ENCODE peak calls at places on chromosomes 4 and X, in four cellular contexts. K is esophagus muscularis mucosa, O is right atrium auricular region, J is body of pancreas. Q is an unnamed sample.

GRCh38 chr4:41432889-41433288 is 105.1 kb upstream of the LIMCH1 start:
- DNase-seq in J (no peak), O (no peak), K (no peak), Q (no peak)

GRCh38 chr4:38831653-38832052 is 25.0 kb downstream of the TLR6 start:
- DNase-seq in J (no peak), K (no peak), O (no peak), Q (no peak)

GRCh38 chr4:59122626-59123025 is 2012.4 kb upstream of the IGFBP7 start:
- DNase-seq in O (no peak), J (no peak), K (no peak), Q (no peak)

GRCh38 chr4:137705171-137705783 is 173.0 kb upstream of the PCDH18 start:
- DNase-seq in K (no peak), J (no peak), O (no peak), Q (no peak)

GRCh38 chrX:110097920-110098319 is 95.0 kb downstream of the TMEM164 start:
- DNase-seq in O (no peak), J (no peak), K (no peak), Q (no peak)

GRCh38 chrX:17738002-17738713 is 865 bp downstream of the SCML1 start:
- DNase-seq in O (no peak), K (no peak), J (peak), Q (no peak)

GRCh38 chr4:80036949-80037348 is 36.1 kb downstream of the ANTXR2 start:
- DNase-seq in J (no peak), O (no peak), K (no peak), Q (no peak)

GRCh38 chrX:31186693-31187338 is 115.0 kb upstream of the FTHL17 start:
- DNase-seq in J (no peak), K (no peak), O (no peak), Q (no peak)

GRCh38 chrX:103536071-103536470 is 16.8 kb upstream of the RAB40A start:
- DNase-seq in O (no peak), J (no peak), K (no peak), Q (no peak)

GRCh38 chr4:38560763-38561558 is 103.0 kb upstream of the KLF3 start:
- DNase-seq in O (no peak), J (no peak), K (no peak), Q (no peak)

GRCh38 chr4:169976951-169977350 is 49.2 kb downstream of the MFAP3L start:
- DNase-seq in O (no peak), K (no peak), J (no peak), Q (no peak)

GRCh38 chr4:3402409-3403103 is 39.2 kb upstream of the HGFAC start:
- DNase-seq in O (no peak), K (no peak), J (no peak), Q (no peak)

GRCh38 chr4:65868096-65868824 is 198.0 kb upstream of the EPHA5 start:
- DNase-seq in O (no peak), K (no peak), J (no peak), Q (no peak)

GRCh38 chr4:105145913-105146285 is 777 bp upstream of the TET2 start:
- DNase-seq in J (peak), O (no peak), K (no peak), Q (no peak)

GRCh38 chrX:150688911-150689451 is 4.2 kb upstream of the MTMR1 start:
- DNase-seq in K (no peak), O (no peak), J (no peak), Q (no peak)

GRCh38 chr4:8394125-8394524 is 46.4 kb downstream of the ACOX3 start:
- DNase-seq in J (no peak), K (no peak), O (peak), Q (no peak)

GRCh38 chr4:2672700-2673099 is 83.4 kb downstream of the TNIP2 start:
- DNase-seq in J (no peak), K (no peak), O (no peak), Q (peak)

GRCh38 chr4:101306225-101306624 is 41.1 kb downstream of the PPP3CA start:
- DNase-seq in J (no peak), K (no peak), O (no peak), Q (no peak)

GRCh38 chr4:84971319-84971932 is 4.9 kb upstream of the WDFY3 start:
- DNase-seq in O (no peak), K (no peak), J (no peak), Q (no peak)

GRCh38 chrX:45992402-45993123 is 552.7 kb downstream of the ZNF674 start:
- DNase-seq in J (no peak), O (no peak), K (no peak), Q (no peak)

GRCh38 chr4:100848865-100849264 is 331.0 kb upstream of the EMCN start:
- DNase-seq in K (no peak), O (no peak), J (no peak), Q (no peak)

GRCh38 chrX:107780525-107780924 is 3.0 kb downstream of the NCBP2L start:
- DNase-seq in K (no peak), J (no peak), O (no peak), Q (no peak)

GRCh38 chr4:35835893-35836292 is 408.4 kb downstream of the ARAP2 start:
- DNase-seq in K (no peak), O (no peak), J (no peak), Q (no peak)

GRCh38 chrX:54178100-54178940 is 4.7 kb downstream of the FAM120C start:
- DNase-seq in K (no peak), J (no peak), O (no peak), Q (no peak)

GRCh38 chrX:78331708-78332107 is 4.3 kb upstream of the CYSLTR1 start:
- DNase-seq in O (no peak), K (no peak), J (no peak), Q (no peak)

GRCh38 chr4:153619811-153620210 is 64.3 kb upstream of the TLR2 start:
- DNase-seq in K (no peak), O (no peak), J (no peak), Q (no peak)

GRCh38 chr4:174749091-174749490 is 80.0 kb downstream of the GLRA3 start:
- DNase-seq in J (no peak), K (no peak), O (no peak), Q (no peak)

GRCh38 chrX:11665144-11666040 is at the start of gene ARHGAP6:
- DNase-seq in K (no peak), J (peak), O (no peak), Q (no peak)

GRCh38 chr4:177740563-177740962 is 298.3 kb upstream of the AGA start:
- DNase-seq in J (no peak), K (no peak), O (no peak), Q (no peak)

GRCh38 chr4:3673176-3673575 is 93.0 kb upstream of the ADRA2C start:
- DNase-seq in O (no peak), J (no peak), K (no peak), Q (no peak)

GRCh38 chr4:136036744-136037143 is 1495.5 kb downstream of the PCDH18 start:
- DNase-seq in J (no peak), K (no peak), O (no peak), Q (no peak)

GRCh38 chrX:41238543-41238942 is 95.4 kb upstream of the DDX3X start:
- DNase-seq in J (no peak), K (no peak), O (no peak), Q (no peak)

GRCh38 chr4:1023895-1024740 is 12.7 kb downstream of the FGFRL1 start:
- DNase-seq in K (no peak), J (no peak), O (no peak), Q (no peak)

GRCh38 chr4:185709802-185710486 is 102.0 kb downstream of the SORBS2 start:
- DNase-seq in O (no peak), K (no peak), J (no peak), Q (no peak)

GRCh38 chr4:146192060-146192459 is 16.5 kb downstream of the LSM6 start:
- DNase-seq in K (no peak), O (no peak), J (no peak), Q (no peak)
- TF ChIP-seq CTCF in K (no peak), O (no peak), J (no peak), Q (no peak)

GRCh38 chrX:120308959-120309872 is 2.0 kb downstream of the TMEM255A start:
- DNase-seq in K (peak), O (no peak), J (peak), Q (no peak)
- TF ChIP-seq CTCF in K (peak), O (no peak), J (peak), Q (peak)

GRCh38 chr4:158788608-158789007 is 19.8 kb downstream of the FNIP2 start:
- DNase-seq in J (no peak), K (no peak), O (no peak), Q (no peak)

GRCh38 chr4:158791588-158791987 is 22.8 kb downstream of the FNIP2 start:
- DNase-seq in J (no peak), O (no peak), K (no peak), Q (no peak)

GRCh38 chr4:158789853-158790252 is 21.0 kb downstream of the FNIP2 start:
- DNase-seq in O (no peak), J (no peak), K (no peak), Q (no peak)

GRCh38 chr4:158786155-158786581 is 17.3 kb downstream of the FNIP2 start:
- DNase-seq in J (no peak), K (no peak), O (no peak), Q (no peak)

DNA sequence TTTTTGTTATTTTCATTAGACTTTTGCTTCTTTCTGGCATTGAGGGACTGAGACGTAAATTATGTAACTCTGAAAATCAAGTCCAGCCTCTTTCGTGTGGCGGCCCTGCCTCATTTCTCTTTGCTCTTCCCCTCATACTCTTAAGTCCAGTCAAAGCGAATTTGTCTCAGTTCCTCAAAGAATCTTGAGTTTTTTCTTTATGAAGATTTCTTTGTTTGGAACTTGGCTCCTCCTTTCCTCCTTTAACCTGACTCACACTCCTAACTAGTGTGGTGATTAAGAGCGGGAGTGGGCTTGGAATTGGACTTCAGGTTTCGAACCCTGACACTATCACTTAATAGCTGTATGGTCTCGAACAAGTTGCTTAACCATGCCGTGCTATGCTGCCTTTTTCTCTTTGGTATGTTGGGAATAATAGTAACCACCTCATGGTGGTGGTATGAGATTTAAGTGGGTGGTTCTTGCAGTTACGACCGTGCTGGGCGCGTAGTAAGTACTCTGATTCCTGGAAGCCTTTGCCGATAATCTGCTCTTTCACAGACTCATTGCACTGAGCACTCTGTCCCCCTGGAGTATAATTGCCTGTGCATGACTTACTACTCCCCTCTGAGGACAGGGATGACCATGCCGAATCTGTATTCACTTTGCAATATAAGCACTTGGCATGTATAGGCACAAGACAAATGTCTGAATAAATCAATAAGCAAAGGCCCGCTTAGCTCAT is 19.1 kb downstream of the FNIP2 start:
- DNase-seq in J (no peak), K (no peak), O (no peak), Q (no peak)
- TF ChIP-seq CTCF in J (no peak), K (no peak), O (no peak), Q (no peak)

GRCh38 chr4:173237152-173237551 is 68.5 kb downstream of the GALNT7 start:
- DNase-seq in K (no peak), J (no peak), O (no peak), Q (no peak)
- TF ChIP-seq CTCF in K (no peak), J (no peak), O (no peak), Q (peak)

DNA sequence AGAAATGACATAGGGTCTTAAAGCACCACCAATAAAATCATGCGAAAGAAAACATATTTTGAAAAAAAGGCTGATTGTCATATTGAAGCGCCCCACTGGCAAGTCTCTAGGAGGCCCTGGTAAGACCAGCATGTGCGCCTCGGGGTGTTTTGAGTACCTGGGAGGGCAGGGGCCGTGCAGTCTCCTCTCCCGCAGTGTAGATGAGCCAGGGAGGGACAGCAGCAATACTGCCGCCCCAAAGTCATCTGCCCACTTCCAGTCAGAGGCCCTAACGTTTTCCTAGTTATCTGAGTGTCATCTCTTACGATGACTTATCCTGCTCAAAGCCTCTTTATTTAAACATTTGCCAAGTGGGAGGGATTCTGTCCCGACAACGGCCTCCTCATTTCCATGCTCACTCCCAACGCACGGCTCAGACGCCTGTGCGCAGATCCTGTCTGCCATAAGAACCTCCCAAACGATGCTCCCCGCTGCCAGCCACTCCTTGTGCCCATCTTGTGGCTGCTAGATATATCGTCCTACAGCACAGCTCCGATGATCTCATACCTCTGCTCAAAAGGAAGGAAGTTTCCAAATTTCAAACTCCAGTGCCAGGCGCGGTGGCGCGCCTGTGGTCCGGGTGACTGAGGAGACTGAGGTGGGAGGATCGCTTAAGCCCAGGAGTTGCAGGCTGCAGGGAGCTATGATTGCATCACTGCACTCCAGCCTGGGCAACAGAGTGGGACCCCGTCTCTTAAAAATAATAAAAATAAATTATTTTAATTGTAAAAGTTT is 17.2 kb upstream of the SCRG1 start:
- DNase-seq in J (no peak), K (no peak), O (peak), Q (no peak)
- TF ChIP-seq CTCF in J (peak), K (no peak), O (no peak), Q (no peak)

GRCh38 chrX:261167-261857 is 19.9 kb upstream of the PLCXD1 start:
- DNase-seq in J (no peak), O (peak), K (no peak), Q (peak)
- TF ChIP-seq CTCF in J (no peak), O (no peak), K (no peak), Q (no peak)

GRCh38 chrX:93538575-93538974 is 134.8 kb downstream of the NAP1L3 start:
- DNase-seq in K (no peak), J (no peak), O (no peak), Q (no peak)
- TF ChIP-seq CTCF in K (no peak), J (peak), O (no peak), Q (peak)

GRCh38 chr4:172892300-172892699 is 276.3 kb upstream of the GALNT7 start:
- DNase-seq in J (no peak), K (no peak), O (no peak), Q (no peak)
- TF ChIP-seq CTCF in J (peak), K (no peak), O (no peak), Q (peak)